ENCODE peak calls at places on chromosomes 3 and 15, in ten cellular contexts. K is DND-41; J is CD8-positive, alpha-beta T cell; S is GM13976; H is ovary; T is kidney; L is Panc1; C is A549; E is lower lobe of right lung; O is testis. X is an unnamed sample.

GRCh38 chr3:165404357-165405042 is 208.3 kb upstream of the SLITRK3 start:
- DNase-seq in K (no peak), J (no peak), S (no peak), H (no peak), T (no peak), L (no peak), C (no peak), E (no peak), O (no peak), X (no peak)

GRCh38 chr3:126087552-126088175 is 3.7 kb upstream of the SLC41A3 start:
- DNase-seq in K (no peak), J (no peak), S (no peak), H (no peak), T (no peak), L (no peak), C (no peak), E (no peak), O (no peak), X (no peak)

GRCh38 chr3:132164469-132165092 is 129.8 kb upstream of the CPNE4 start:
- DNase-seq in K (no peak), J (no peak), S (no peak), H (no peak), T (no peak), L (no peak), C (peak), E (no peak), O (no peak), X (no peak)

GRCh38 chr15:32683906-32684584 is 33.8 kb upstream of the GREM1 start:
- DNase-seq in K (no peak), J (no peak), S (no peak), H (no peak), T (no peak), L (no peak), C (no peak), E (no peak), O (no peak), X (no peak)

GRCh38 chr3:107740992-107741896 is 218.5 kb downstream of the BBX start:
- DNase-seq in K (no peak), J (no peak), S (no peak), H (no peak), T (no peak), L (no peak), C (no peak), E (no peak), O (no peak), X (no peak)

GRCh38 chr15:99592135-99592845 is 26.5 kb downstream of the MEF2A start:
- DNase-seq in K (no peak), J (no peak), S (no peak), H (no peak), T (no peak), L (no peak), C (no peak), E (no peak), O (no peak), X (no peak)

GRCh38 chr15:85646538-85647091 is 148.1 kb downstream of the KLHL25 start:
- DNase-seq in K (no peak), J (peak), S (peak), H (no peak), T (no peak), L (no peak), C (no peak), E (no peak), O (no peak), X (peak)

GRCh38 chr15:72496783-72497182 is 22.7 kb downstream of the ARIH1 start:
- DNase-seq in K (no peak), J (no peak), S (no peak), H (no peak), T (no peak), L (no peak), C (no peak), E (no peak), O (no peak), X (no peak)

GRCh38 chr3:169327969-169328368 is 335.5 kb downstream of the MECOM start:
- DNase-seq in K (no peak), J (no peak), S (no peak), H (no peak), T (no peak), L (no peak), C (no peak), E (no peak), O (no peak), X (no peak)

GRCh38 chr3:110814170-110815007 is 257.2 kb upstream of the NECTIN3 start:
- DNase-seq in K (peak), J (peak), S (no peak), H (no peak), T (peak), L (no peak), C (no peak), E (no peak), O (no peak), X (peak)

GRCh38 chr15:54576303-54576935 is 598.2 kb downstream of the UNC13C start:
- DNase-seq in K (no peak), J (no peak), S (no peak), H (no peak), T (no peak), L (no peak), C (no peak), E (no peak), O (no peak), X (no peak)

GRCh38 chr3:177781686-177782161 is 584.4 kb upstream of the TBL1XR1 start:
- DNase-seq in K (no peak), J (no peak), S (no peak), H (peak), T (peak), L (no peak), C (no peak), E (peak), O (peak), X (no peak)

GRCh38 chr3:17179381-17180205 is 294.8 kb downstream of the PLCL2 start:
- DNase-seq in K (no peak), J (peak), S (peak), H (no peak), T (no peak), L (no peak), C (no peak), E (no peak), O (no peak), X (peak)

GRCh38 chr3:24058940-24059705 is 114.0 kb downstream of the NR1D2 start:
- DNase-seq in K (no peak), J (no peak), S (no peak), H (no peak), T (no peak), L (no peak), C (no peak), E (no peak), O (no peak), X (no peak)

GRCh38 chr3:172137287-172138030 is 98.1 kb downstream of the FNDC3B start:
- DNase-seq in K (no peak), J (no peak), S (no peak), H (no peak), T (no peak), L (no peak), C (no peak), E (no peak), O (no peak), X (no peak)

GRCh38 chr3:53109190-53109589 is 21.0 kb downstream of the RFT1 start:
- DNase-seq in K (peak), J (no peak), S (no peak), H (no peak), T (no peak), L (no peak), C (no peak), E (no peak), O (no peak), X (no peak)

GRCh38 chr15:74592222-74592621 is 23.4 kb upstream of the CLK3 start:
- DNase-seq in K (no peak), J (no peak), S (no peak), H (no peak), T (no peak), L (no peak), C (no peak), E (no peak), O (no peak), X (no peak)

GRCh38 chr15:32028921-32029320 is 1.4 kb upstream of the CHRNA7 start:
- DNase-seq in K (no peak), J (no peak), S (no peak), H (no peak), T (no peak), L (no peak), C (no peak), E (no peak), O (no peak), X (no peak)

GRCh38 chr3:51275096-51275805 is 109.8 kb upstream of the MANF start:
- DNase-seq in K (no peak), J (no peak), S (no peak), H (no peak), T (no peak), L (no peak), C (no peak), E (no peak), O (no peak), X (no peak)

GRCh38 chr3:143120716-143121239 is 1.2 kb downstream of the CHST2 start:
- DNase-seq in K (no peak), J (no peak), S (peak), H (no peak), T (peak), L (no peak), C (peak), E (peak), O (peak), X (peak)

GRCh38 chr3:120855665-120856437 is 52.2 kb upstream of the STXBP5L start:
- DNase-seq in K (no peak), J (no peak), S (no peak), H (peak), T (no peak), L (no peak), C (no peak), E (no peak), O (peak), X (no peak)

GRCh38 chr15:58771621-58772235 is 626 bp downstream of the MINDY2 start:
- DNase-seq in K (peak), J (no peak), S (peak), H (peak), T (peak), L (no peak), C (peak), E (peak), O (peak), X (no peak)

GRCh38 chr3:43152649-43153048 is 46.8 kb upstream of the POMGNT2 start:
- DNase-seq in K (no peak), J (no peak), S (no peak), H (no peak), T (no peak), L (no peak), C (no peak), E (no peak), O (no peak), X (no peak)

GRCh38 chr3:43156812-43157455 is 51.1 kb upstream of the POMGNT2 start:
- DNase-seq in K (no peak), J (no peak), S (no peak), H (no peak), T (no peak), L (no peak), C (no peak), E (no peak), O (no peak), X (no peak)

GRCh38 chr3:43155464-43156121 is 49.7 kb upstream of the POMGNT2 start:
- DNase-seq in K (no peak), J (no peak), S (no peak), H (peak), T (peak), L (no peak), C (peak), E (no peak), O (peak), X (no peak)

GRCh38 chr3:43155016-43155415 is 49.1 kb upstream of the POMGNT2 start:
- DNase-seq in K (no peak), J (no peak), S (no peak), H (no peak), T (no peak), L (no peak), C (no peak), E (no peak), O (no peak), X (no peak)

DNA sequence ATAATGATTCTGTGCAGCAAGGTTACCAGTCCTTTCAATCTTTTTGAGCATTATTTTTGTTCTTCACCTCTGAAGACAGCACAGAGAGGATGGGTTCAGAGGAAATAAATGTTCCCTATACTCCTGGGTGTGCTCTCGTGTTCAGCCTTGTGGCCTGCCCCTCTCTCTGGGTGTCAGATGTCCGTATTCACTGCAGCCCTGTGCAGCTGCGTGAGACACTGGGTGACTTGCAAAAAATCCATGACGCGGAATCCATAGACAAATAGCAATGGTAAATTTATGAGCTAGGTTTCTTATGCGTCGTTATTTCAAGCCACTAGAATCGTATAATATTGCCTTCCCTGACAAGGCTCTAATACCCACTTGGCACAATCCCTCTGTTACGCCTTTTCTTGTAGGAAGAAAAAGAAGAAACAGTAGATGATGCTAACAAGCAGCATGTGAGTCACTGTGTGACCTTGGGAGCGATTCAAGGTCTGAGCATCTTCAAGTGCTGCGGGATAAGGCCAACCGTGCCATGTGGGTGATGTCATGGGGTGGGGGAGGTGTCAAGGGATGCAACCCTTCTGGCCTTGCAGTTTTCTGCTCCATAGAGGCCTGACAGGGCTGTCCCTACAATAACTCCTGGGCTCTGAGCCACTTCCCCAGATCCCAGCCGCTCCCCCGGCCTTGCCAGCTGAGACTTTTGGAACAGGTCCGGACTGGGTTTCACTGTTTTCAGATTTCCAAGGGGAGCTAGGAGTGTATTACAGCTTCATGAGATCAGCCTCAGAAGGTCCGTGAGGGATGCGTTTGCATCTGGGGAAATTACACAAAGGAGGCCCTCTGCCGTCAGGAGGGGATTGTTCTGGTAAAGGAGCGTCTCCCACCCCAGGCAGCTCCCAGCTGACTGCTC is 47.6 kb upstream of the POMGNT2 start:
- DNase-seq in K (no peak), J (no peak), S (no peak), H (peak), T (peak), L (no peak), C (no peak), E (no peak), O (peak), X (no peak)
- TF ChIP-seq CTCF in K (no peak), J (no peak), S (no peak), H (peak), T (no peak), L (no peak), C (no peak), E (no peak), O (no peak), X (no peak)

GRCh38 chr3:42507252-42507651 is 4.8 kb downstream of the VIPR1 start:
- DNase-seq in K (no peak), J (no peak), S (no peak), H (no peak), T (no peak), L (no peak), C (no peak), E (peak), O (no peak), X (no peak)
- TF ChIP-seq CTCF in K (no peak), J (no peak), S (no peak), H (no peak), T (no peak), L (no peak), C (no peak), E (no peak), O (no peak), X (no peak)

GRCh38 chr3:14857506-14857905 is 38.7 kb downstream of the FGD5 start:
- DNase-seq in K (peak), J (no peak), S (no peak), H (no peak), T (no peak), L (no peak), C (no peak), E (no peak), O (no peak), X (no peak)
- TF ChIP-seq CTCF in K (peak), J (no peak), S (peak), H (no peak), T (no peak), L (peak), C (no peak), E (no peak), O (no peak), X (no peak)

DNA sequence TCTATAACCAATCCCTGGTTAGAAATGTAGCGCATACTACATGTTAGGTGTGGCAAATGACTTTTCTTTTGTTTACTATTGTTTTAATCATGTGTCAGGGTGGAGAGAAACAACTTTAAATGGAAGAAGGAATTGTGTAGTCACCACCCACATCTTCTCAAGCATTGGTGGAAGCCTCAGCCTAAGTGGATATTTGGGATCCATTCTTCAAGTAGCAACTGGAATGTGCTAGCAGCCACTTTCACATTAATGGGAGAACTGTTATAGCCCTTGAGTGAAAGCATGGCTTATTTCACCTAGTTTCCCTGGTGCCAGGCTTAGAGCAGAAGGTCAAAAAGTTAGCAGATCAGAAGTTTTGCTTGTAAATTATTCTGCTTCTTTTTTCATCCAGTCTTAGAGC is 7.1 kb upstream of the ACTL6A start:
- DNase-seq in K (no peak), J (no peak), S (no peak), H (no peak), T (no peak), L (no peak), C (no peak), E (no peak), O (no peak), X (no peak)
- TF ChIP-seq CTCF in K (no peak), J (no peak), S (no peak), H (no peak), T (no peak), L (no peak), C (no peak), E (no peak), O (no peak), X (no peak)

GRCh38 chr3:196454935-196455334 is 22.7 kb upstream of the UBXN7 start:
- DNase-seq in K (no peak), J (no peak), S (no peak), H (no peak), T (no peak), L (no peak), C (no peak), E (no peak), O (no peak), X (no peak)
- TF ChIP-seq CTCF in K (no peak), J (no peak), S (no peak), H (no peak), T (no peak), L (no peak), C (no peak), E (no peak), O (no peak), X (no peak)

DNA sequence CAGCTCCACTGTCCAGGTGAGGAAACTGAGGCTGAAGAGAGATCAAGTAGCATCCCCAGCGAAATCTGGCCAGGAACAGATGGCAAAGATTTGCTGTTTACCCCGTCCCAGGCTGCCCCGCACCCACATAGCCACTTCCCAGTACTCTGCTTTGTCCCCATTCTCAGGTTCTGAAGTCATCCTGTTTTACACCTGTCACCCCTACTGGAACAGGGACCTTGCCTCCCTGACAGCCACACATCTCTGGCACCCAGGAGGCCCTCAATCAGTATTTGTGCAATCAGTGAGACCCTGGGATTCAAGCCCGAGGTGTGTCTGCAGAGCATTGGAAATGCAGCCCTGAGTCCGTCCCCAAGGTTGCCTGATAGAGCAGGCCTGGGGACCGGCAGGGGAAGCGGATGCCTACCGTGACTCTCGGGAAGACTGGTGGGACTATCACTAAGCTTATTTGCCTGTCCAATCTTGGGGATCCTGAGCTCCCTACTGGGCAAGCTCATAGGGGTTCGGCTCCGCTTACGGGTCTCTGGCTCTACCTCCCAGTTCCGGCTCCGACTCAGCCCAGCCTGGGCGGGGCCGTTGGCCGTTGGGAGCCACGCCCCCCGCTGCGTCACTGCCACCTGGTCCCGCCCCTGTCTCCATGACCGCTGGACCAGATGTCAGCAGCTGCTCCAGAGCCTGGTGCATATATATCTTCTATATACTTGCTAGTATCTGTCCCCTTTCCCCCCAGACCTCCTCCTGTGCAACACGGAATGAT is 17.5 kb upstream of the FANCD2 start:
- DNase-seq in K (peak), J (peak), S (peak), H (peak), T (peak), L (no peak), C (peak), E (peak), O (peak), X (peak)
- TF ChIP-seq CTCF in K (no peak), J (no peak), S (no peak), H (no peak), T (no peak), L (no peak), C (no peak), E (no peak), O (no peak), X (no peak)

GRCh38 chr3:54433846-54434245 is 311.5 kb downstream of the CACNA2D3 start:
- DNase-seq in K (no peak), J (no peak), S (no peak), H (no peak), T (no peak), L (no peak), C (no peak), E (no peak), O (no peak), X (no peak)
- TF ChIP-seq CTCF in K (peak), J (no peak), S (no peak), H (no peak), T (peak), L (peak), C (no peak), E (no peak), O (no peak), X (no peak)

GRCh38 chr3:45267097-45267496 is 41.0 kb upstream of the TMEM158 start:
- DNase-seq in K (no peak), J (no peak), S (no peak), H (no peak), T (no peak), L (no peak), C (no peak), E (no peak), O (no peak), X (no peak)

GRCh38 chr3:45259144-45259543 is 33.1 kb upstream of the TMEM158 start:
- DNase-seq in K (no peak), J (no peak), S (no peak), H (no peak), T (no peak), L (no peak), C (no peak), E (no peak), O (no peak), X (no peak)

GRCh38 chr3:45258317-45258716 is 32.2 kb upstream of the TMEM158 start:
- DNase-seq in K (no peak), J (no peak), S (no peak), H (no peak), T (no peak), L (no peak), C (no peak), E (no peak), O (no peak), X (no peak)

DNA sequence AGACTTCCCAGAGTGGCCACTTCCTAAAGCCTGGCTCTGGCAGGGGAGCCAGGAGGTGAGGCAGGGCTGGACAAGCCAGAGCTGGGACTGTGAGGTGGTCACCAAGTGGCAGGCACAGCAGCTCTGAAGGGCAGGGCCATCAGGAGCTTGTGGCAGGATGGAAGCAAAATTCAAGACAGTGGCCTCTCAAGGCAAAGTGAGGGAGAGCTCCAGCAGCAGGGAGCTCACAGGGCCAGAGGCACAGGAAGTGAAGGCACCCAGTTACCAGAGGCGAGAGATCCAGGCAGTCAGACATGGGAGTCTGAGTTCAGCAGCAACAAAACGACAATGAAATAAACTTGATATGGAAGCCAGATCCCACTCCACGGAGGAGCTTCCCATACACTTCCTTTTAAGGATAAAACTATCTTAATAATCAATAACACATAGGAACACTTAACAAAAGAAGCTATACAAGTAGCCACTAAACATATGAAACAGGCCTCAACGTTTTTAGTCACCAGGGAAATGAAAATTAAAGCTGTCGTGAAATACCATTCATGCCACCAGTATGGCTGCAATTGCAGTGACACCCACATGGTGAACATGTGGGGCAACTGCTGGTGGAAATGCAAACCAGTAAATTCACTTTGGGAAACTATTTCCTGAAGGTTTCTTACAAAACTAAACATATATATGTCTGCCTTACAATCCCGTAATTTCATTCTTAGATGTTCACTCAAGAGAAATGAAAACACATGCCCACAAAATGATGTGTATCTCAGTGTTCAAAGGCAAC is 35.4 kb upstream of the TMEM158 start:
- DNase-seq in K (no peak), J (no peak), S (no peak), H (no peak), T (no peak), L (no peak), C (no peak), E (no peak), O (no peak), X (no peak)
- TF ChIP-seq CTCF in K (no peak), J (no peak), S (no peak), H (no peak), T (no peak), L (no peak), C (no peak), E (no peak), O (no peak), X (no peak)